ENCODE peak calls at places on chromosomes 16 and 17, in five cellular contexts. S, A, P, N and Q are unnamed samples.

GRCh38 chr17:2084766-2085647 is 30.1 kb downstream of the HIC1 start:
- DNase-seq in S (peak), A (no peak), N (no peak), P (peak), Q (no peak)

GRCh38 chr17:47652570-47652969 is 2.9 kb downstream of the KPNB1 start:
- DNase-seq in A (no peak), P (no peak), N (no peak), S (peak), Q (no peak)

GRCh38 chr17:1800240-1800639 is 29.5 kb downstream of the SMYD4 start:
- DNase-seq in A (no peak), N (no peak), P (no peak), S (no peak), Q (no peak)

GRCh38 chr17:27532269-27533067 is 76.2 kb downstream of the KSR1 start:
- DNase-seq in A (no peak), S (no peak), P (no peak), N (no peak), Q (peak)

GRCh38 chr17:74282587-74283370 is 8.7 kb downstream of the DNAI2 start:
- DNase-seq in S (no peak), A (peak), N (peak), P (peak), Q (peak)

GRCh38 chr17:46790216-46790615 is 28.3 kb downstream of the WNT3 start:
- DNase-seq in N (no peak), P (no peak), S (no peak), A (no peak), Q (peak)

GRCh38 chr17:35022536-35023063 is 40.9 kb downstream of the RFFL start:
- DNase-seq in N (no peak), P (peak), S (peak), A (no peak), Q (peak)

GRCh38 chr16:11560701-11561439 is 25.8 kb downstream of the LITAF start:
- DNase-seq in N (no peak), A (no peak), P (no peak), S (peak), Q (no peak)

GRCh38 chr16:84434800-84435199 is 66.5 kb downstream of the ATP2C2 start:
- DNase-seq in N (no peak), A (no peak), S (no peak), P (no peak), Q (no peak)

GRCh38 chr16:70476272-70477020 is 22.1 kb downstream of the FCSK start:
- DNase-seq in N (peak), P (no peak), S (peak), A (no peak), Q (peak)

GRCh38 chr17:63927464-63928171 is 4.5 kb downstream of the CD79B start:
- DNase-seq in P (no peak), A (no peak), N (no peak), S (no peak), Q (no peak)

GRCh38 chr17:58756246-58757161 is 850 bp downstream of the PPM1E start:
- DNase-seq in A (peak), N (no peak), P (no peak), S (no peak), Q (peak)

GRCh38 chr16:86508947-86509758 is 1.2 kb upstream of the FOXF1 start:
- DNase-seq in P (peak), A (no peak), S (peak), N (no peak), Q (peak)

GRCh38 chr17:32487460-32488176 is 825 bp downstream of the CDK5R1 start:
- DNase-seq in N (no peak), A (no peak), S (peak), P (peak), Q (no peak)

GRCh38 chr16:9254863-9255262 is 163.4 kb downstream of the HAPSTR1 start:
- DNase-seq in N (no peak), P (no peak), S (no peak), A (no peak), Q (no peak)

GRCh38 chr17:42684033-42684625 is 1.8 kb downstream of the CNTNAP1 start:
- DNase-seq in A (no peak), N (no peak), P (no peak), S (no peak), Q (no peak)

GRCh38 chr17:50431219-50431618 is 5.2 kb downstream of the ACSF2 start:
- DNase-seq in S (no peak), A (no peak), N (no peak), P (no peak), Q (no peak)
- TF ChIP-seq MYC in S (no peak), A (no peak), N (no peak), P (no peak), Q (no peak)

DNA sequence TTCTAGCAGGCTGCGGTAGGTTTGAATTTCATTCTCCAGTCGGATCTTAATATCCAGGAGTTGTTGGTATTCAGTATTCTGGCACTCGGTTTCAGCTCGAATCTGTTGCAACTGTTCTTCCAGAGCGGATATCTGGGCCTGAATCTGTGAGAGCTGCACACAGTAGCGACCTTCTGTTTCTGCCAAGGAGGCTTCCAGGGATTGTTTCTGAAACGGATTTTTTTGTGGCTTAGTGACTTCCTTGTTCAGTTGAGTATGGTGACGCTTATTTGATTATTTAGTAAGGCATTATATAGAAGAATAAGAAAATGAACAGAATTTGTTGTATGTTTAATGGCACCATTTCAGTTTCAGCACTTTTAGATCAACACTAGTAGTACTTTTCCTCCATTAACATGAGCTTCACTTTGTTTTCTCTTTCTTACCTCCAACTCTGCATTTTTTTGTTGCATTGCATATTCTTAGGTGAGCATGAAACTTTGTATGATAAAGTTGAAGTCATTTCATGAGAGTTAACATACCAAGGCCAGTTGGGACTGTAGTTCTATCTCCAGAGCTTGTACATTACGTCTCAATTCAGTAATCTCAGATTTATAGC is 2.8 kb downstream of the KRT10 start:
- DNase-seq in S (peak), A (no peak), N (no peak), P (no peak), Q (peak)
- TF ChIP-seq MYC in S (no peak), A (no peak), N (no peak), P (no peak), Q (no peak)

GRCh38 chr16:17538942-17539341 is 68.2 kb upstream of the XYLT1 start:
- DNase-seq in A (no peak), S (no peak), P (no peak), N (no peak), Q (no peak)
- TF ChIP-seq MYC in A (no peak), S (no peak), P (no peak), N (no peak), Q (no peak)

DNA sequence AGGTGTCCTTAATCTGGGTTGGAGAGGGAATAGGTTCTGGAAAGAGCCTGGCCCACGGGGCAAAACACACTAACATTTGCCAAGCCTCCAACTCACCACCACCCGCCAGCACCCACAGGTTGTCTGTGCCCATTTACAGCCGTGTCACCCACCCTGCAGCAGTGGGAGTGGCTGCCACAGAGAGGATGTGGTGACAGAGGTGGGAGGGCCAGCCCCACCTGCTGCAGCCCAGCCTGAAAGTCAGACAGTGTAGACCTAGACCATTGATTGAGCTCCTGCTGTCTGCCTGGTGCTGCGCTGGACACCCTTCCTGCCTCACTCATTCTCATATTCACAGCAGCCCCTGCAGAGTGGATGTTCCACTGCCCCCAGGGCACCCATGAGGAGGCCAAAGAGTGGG is 44.7 kb downstream of the IL21R start:
- DNase-seq in A (no peak), P (no peak), S (no peak), N (no peak), Q (peak)
- TF ChIP-seq MYC in A (no peak), P (no peak), S (no peak), N (no peak), Q (no peak)

GRCh38 chr17:49694847-49695697 is 12.7 kb downstream of the SLC35B1 start:
- DNase-seq in N (no peak), S (peak), A (peak), P (peak), Q (peak)
- TF ChIP-seq MYC in N (no peak), S (no peak), A (no peak), P (no peak), Q (no peak)

DNA sequence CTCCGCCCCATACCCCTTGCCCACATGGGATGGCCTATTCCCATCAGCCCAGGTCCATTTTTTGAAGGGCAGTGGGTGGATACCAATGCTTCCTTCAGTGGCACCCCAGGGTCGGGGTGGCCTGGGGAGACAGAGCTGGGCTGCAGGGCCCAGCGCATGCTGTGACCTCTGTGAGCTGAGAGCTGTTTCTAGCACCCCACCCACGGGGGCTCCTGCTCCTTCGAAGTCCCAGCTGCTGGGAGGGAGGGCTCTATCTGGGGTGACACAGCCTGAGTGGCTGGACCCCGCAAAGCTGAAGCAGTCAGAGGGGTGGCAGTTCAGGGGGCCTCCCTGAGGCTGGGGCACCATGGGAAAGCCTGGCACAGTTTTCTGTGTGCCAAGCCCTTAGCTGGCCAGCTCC is 10.7 kb downstream of the PAM16 start:
- DNase-seq in A (no peak), P (no peak), S (no peak), N (no peak), Q (no peak)
- TF ChIP-seq MYC in A (no peak), P (no peak), S (no peak), N (no peak), Q (no peak)